ENCODE peak calls at places on chromosome 1, in six cellular contexts. One of them, this sample, is unnamed.
A peak's percentile ranks its signal among the peaks of the same experiment; 100 is the strongest.

GRCh38 chr1:193185206-193185605 is 1.2 kb downstream of the B3GALT2 start:
- DNase-seq in AG04450: no peak
- DNase-seq in heart left ventricle: no peak
- DNase-seq in GM12878: no peak
- DNase-seq in foreskin fibroblast: no peak
- DNase-seq in HL-60: no peak
- DNase-seq in this sample: no peak

GRCh38 chr1:156773607-156774006 is 6.3 kb downstream of the PRCC start:
- DNase-seq in HL-60: no peak
- DNase-seq in GM12878: no peak
- DNase-seq in AG04450: no peak
- DNase-seq in foreskin fibroblast: no peak
- DNase-seq in heart left ventricle: no peak
- DNase-seq in this sample: no peak

GRCh38 chr1:111769517-111770146 is 13.9 kb downstream of the DDX20 start:
- DNase-seq in AG04450: peak; percentile 41
- DNase-seq in HL-60: peak; percentile 70
- DNase-seq in heart left ventricle: no peak
- DNase-seq in foreskin fibroblast: peak; percentile 58
- DNase-seq in GM12878: peak; percentile 44
- DNase-seq in this sample: no peak

GRCh38 chr1:147577033-147577773 is 35.9 kb downstream of the BCL9 start:
- DNase-seq in GM12878: no peak
- DNase-seq in heart left ventricle: no peak
- DNase-seq in HL-60: no peak
- DNase-seq in AG04450: no peak
- DNase-seq in foreskin fibroblast: no peak
- DNase-seq in this sample: no peak

GRCh38 chr1:72202761-72203160 is 79.6 kb downstream of the NEGR1 start:
- DNase-seq in HL-60: no peak
- DNase-seq in GM12878: no peak
- DNase-seq in foreskin fibroblast: peak; percentile 37
- DNase-seq in heart left ventricle: no peak
- DNase-seq in AG04450: no peak
- DNase-seq in this sample: no peak

GRCh38 chr1:52707927-52708655 is 9.9 kb upstream of the COA7 start:
- DNase-seq in HL-60: no peak
- DNase-seq in foreskin fibroblast: no peak
- DNase-seq in AG04450: no peak
- DNase-seq in heart left ventricle: no peak
- DNase-seq in GM12878: no peak
- DNase-seq in this sample: no peak

GRCh38 chr1:242610209-242610608 is 85.7 kb upstream of the PLD5 start:
- DNase-seq in GM12878: no peak
- DNase-seq in heart left ventricle: no peak
- DNase-seq in foreskin fibroblast: no peak
- DNase-seq in HL-60: no peak
- DNase-seq in AG04450: no peak
- DNase-seq in this sample: no peak

GRCh38 chr1:2532485-2533160 is 2.6 kb upstream of the HES5 start:
- DNase-seq in AG04450: no peak
- DNase-seq in foreskin fibroblast: no peak
- DNase-seq in GM12878: no peak
- DNase-seq in heart left ventricle: no peak
- DNase-seq in HL-60: no peak
- DNase-seq in this sample: no peak

DNA sequence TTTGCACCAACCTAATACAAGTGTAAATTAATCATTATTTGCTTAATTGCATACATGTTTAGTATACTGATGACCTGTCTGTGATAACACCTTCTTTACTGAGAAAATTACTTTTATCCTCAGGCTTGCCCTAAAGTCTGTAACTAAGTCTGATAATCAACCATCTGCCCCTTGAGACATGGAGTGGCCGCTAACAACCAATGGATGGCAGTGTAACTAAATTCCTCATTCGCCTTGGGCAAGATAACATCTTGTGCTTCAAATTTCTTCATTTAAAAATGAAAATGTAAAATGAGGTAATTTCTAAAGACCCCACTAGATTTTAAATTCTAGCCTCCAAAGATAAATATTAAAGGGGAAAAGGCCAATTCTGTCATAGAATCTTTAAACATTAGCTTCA is 85.1 kb downstream of the ENAH start:
- DNase-seq in AG04450: no peak
- DNase-seq in heart left ventricle: no peak
- DNase-seq in GM12878: no peak
- DNase-seq in foreskin fibroblast: no peak
- DNase-seq in HL-60: no peak
- DNase-seq in this sample: no peak
- TF ChIP-seq CTCF in AG04450: peak; percentile 7
- TF ChIP-seq CTCF in heart left ventricle: no peak
- TF ChIP-seq CTCF in GM12878: no peak
- TF ChIP-seq CTCF in foreskin fibroblast: no peak
- TF ChIP-seq CTCF in HL-60: no peak
- TF ChIP-seq CTCF in this sample: peak; percentile 24

GRCh38 chr1:38392866-38393265 is 346.3 kb upstream of the POU3F1 start:
- DNase-seq in heart left ventricle: no peak
- DNase-seq in foreskin fibroblast: no peak
- DNase-seq in GM12878: no peak
- DNase-seq in AG04450: no peak
- DNase-seq in HL-60: no peak
- DNase-seq in this sample: no peak

GRCh38 chr1:38396606-38397005 is 350.0 kb upstream of the POU3F1 start:
- DNase-seq in heart left ventricle: no peak
- DNase-seq in GM12878: no peak
- DNase-seq in AG04450: no peak
- DNase-seq in HL-60: no peak
- DNase-seq in foreskin fibroblast: no peak
- DNase-seq in this sample: no peak

DNA sequence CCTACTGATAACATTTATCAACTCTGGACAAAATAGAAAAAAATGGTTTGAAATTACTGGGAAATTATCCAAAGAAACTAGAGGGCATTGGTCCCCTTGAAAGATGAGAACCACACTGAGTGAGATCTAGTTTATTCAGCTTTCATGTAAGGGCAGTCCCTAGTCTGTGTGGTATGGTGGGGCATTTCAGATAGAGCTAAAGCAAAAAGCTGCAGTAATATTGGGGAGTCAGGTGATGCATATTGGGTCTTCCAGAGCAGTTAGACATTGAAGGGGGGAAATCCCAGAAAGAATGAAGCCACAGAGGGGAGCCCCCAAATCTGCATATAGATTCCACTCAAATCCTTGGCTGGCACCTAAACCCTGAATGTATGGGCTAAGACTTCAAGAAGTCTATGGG is 347.7 kb upstream of the POU3F1 start:
- DNase-seq in GM12878: no peak
- DNase-seq in foreskin fibroblast: no peak
- DNase-seq in AG04450: no peak
- DNase-seq in HL-60: no peak
- DNase-seq in heart left ventricle: no peak
- DNase-seq in this sample: no peak
- H3K4me3 ChIP-seq in GM12878: no peak overlapping the region
- H3K4me3 ChIP-seq in foreskin fibroblast: no peak overlapping the region
- H3K4me3 ChIP-seq in AG04450: no peak overlapping the region
- H3K4me3 ChIP-seq in HL-60: no peak overlapping the region
- H3K4me3 ChIP-seq in heart left ventricle: no peak overlapping the region
- H3K4me3 ChIP-seq in this sample: no peak overlapping the region

GRCh38 chr1:18556364-18556763 is 74.3 kb upstream of the PAX7 start:
- DNase-seq in foreskin fibroblast: no peak
- DNase-seq in HL-60: no peak
- DNase-seq in heart left ventricle: no peak
- DNase-seq in GM12878: no peak
- DNase-seq in AG04450: no peak
- DNase-seq in this sample: no peak
- TF ChIP-seq CTCF in foreskin fibroblast: peak; percentile 35
- TF ChIP-seq CTCF in HL-60: no peak
- TF ChIP-seq CTCF in heart left ventricle: no peak
- TF ChIP-seq CTCF in GM12878: peak; percentile 26
- TF ChIP-seq CTCF in AG04450: peak; percentile 49
- TF ChIP-seq CTCF in this sample: peak; percentile 64

GRCh38 chr1:206921772-206922265 is at the start of gene FCMR:
- DNase-seq in heart left ventricle: peak; percentile 26
- DNase-seq in HL-60: no peak
- DNase-seq in AG04450: no peak
- DNase-seq in GM12878: peak; percentile 86
- DNase-seq in foreskin fibroblast: no peak
- DNase-seq in this sample: no peak

GRCh38 chr1:206916000-206916709 is 5.6 kb downstream of the FCMR start:
- DNase-seq in foreskin fibroblast: no peak
- DNase-seq in AG04450: no peak
- DNase-seq in heart left ventricle: no peak
- DNase-seq in HL-60: no peak
- DNase-seq in GM12878: no peak
- DNase-seq in this sample: no peak

GRCh38 chr1:206915085-206915735 is 6.5 kb downstream of the FCMR start:
- DNase-seq in foreskin fibroblast: no peak
- DNase-seq in AG04450: no peak
- DNase-seq in GM12878: no peak
- DNase-seq in HL-60: no peak
- DNase-seq in heart left ventricle: no peak
- DNase-seq in this sample: no peak

GRCh38 chr1:206914138-206914537 is 7.6 kb downstream of the FCMR start:
- DNase-seq in AG04450: no peak
- DNase-seq in heart left ventricle: no peak
- DNase-seq in foreskin fibroblast: no peak
- DNase-seq in GM12878: no peak
- DNase-seq in HL-60: no peak
- DNase-seq in this sample: no peak

GRCh38 chr1:206918076-206918475 is 3.7 kb downstream of the FCMR start:
- DNase-seq in AG04450: no peak
- DNase-seq in HL-60: no peak
- DNase-seq in GM12878: no peak
- DNase-seq in foreskin fibroblast: no peak
- DNase-seq in heart left ventricle: no peak
- DNase-seq in this sample: no peak
- H3K4me3 ChIP-seq in AG04450: no peak overlapping the region
- H3K4me3 ChIP-seq in HL-60: no peak overlapping the region
- H3K4me3 ChIP-seq in GM12878: peak overlapping the region; percentile 86
- H3K4me3 ChIP-seq in foreskin fibroblast: no peak overlapping the region
- H3K4me3 ChIP-seq in heart left ventricle: no peak overlapping the region
- H3K4me3 ChIP-seq in this sample: no peak overlapping the region

GRCh38 chr1:159473335-159473734 is 33.8 kb downstream of the OR10J1 start:
- DNase-seq in GM12878: no peak
- DNase-seq in foreskin fibroblast: no peak
- DNase-seq in heart left ventricle: no peak
- DNase-seq in HL-60: no peak
- DNase-seq in AG04450: no peak
- DNase-seq in this sample: peak; percentile 17

GRCh38 chr1:159469921-159470595 is 30.5 kb downstream of the OR10J1 start:
- DNase-seq in heart left ventricle: no peak
- DNase-seq in HL-60: no peak
- DNase-seq in AG04450: no peak
- DNase-seq in GM12878: no peak
- DNase-seq in foreskin fibroblast: no peak
- DNase-seq in this sample: no peak

DNA sequence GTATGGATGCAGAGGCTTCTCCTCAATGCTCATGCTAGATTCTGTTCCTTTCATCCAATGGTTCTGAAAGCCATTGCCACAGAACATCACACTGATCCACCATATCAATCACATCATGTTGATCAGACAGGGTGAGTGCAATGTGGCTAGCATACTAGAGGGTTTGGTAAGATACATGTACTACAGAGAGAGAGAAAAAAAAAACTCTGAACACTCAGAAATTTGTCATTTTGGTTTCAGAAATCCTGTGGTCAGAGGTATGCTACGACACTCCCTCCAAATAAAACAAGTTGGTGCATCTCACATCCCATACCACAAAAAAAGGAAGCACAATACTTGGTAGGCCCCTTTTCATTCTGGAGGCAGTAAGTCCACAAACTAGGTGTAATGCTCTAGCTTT is 35.4 kb downstream of the OR10J1 start:
- DNase-seq in GM12878: no peak
- DNase-seq in HL-60: no peak
- DNase-seq in foreskin fibroblast: no peak
- DNase-seq in heart left ventricle: no peak
- DNase-seq in AG04450: no peak
- DNase-seq in this sample: no peak
- TF ChIP-seq CTCF in GM12878: no peak
- TF ChIP-seq CTCF in HL-60: no peak
- TF ChIP-seq CTCF in foreskin fibroblast: no peak
- TF ChIP-seq CTCF in heart left ventricle: no peak
- TF ChIP-seq CTCF in AG04450: no peak
- TF ChIP-seq CTCF in this sample: no peak

DNA sequence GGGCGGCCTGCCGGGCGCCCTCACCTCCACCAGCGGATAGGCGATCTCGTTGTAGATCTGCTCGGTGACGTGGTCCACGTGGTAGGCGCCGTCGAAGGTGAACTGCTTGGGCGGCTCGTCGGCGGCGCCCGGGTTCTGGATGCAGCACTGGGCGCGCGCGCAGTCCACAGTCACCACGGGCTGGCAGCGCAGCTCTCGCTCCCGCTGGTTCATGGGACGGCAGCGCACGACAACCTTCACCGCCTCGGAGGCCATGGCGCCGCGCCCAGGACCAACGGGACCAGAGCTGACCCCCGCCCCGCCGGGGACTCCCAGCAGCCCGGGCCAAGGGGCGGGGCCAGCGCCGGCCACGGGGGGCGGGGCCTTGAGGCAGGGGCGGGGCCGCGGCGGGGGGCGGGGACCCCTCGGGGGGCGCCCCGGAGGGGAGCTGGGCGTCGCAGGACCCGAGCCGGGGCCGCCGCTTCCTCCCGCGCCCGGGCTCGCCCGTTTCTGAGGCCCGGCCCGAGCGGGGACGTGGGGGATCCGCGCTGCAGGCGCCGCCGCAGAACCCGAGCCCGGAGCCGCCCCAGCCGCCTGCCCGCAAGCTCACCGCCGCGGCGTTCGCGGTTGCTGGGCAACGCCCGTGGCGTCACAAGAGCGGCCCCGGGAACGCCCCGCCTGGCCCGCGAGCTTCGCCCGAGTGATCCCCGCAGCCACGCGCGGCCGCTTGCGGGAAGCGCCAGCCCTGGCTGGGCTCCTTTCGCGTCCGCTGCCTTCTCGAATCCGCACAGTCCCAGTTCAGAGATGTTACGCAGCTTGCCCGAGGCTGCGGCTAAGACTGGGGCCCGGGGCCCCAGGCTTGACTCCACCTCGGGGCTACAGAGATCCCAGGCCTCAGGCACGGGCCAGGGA is at the start of gene KIF17:
- DNase-seq in HL-60: peak; percentile 77
- DNase-seq in AG04450: peak; percentile 39
- DNase-seq in heart left ventricle: peak; percentile 75
- DNase-seq in GM12878: no peak
- DNase-seq in foreskin fibroblast: peak; percentile 81
- DNase-seq in this sample: no peak
- H3K4me3 ChIP-seq in HL-60: peak within 1 kb of the TSS; percentile 35
- H3K4me3 ChIP-seq in AG04450: peak within 1 kb of the TSS; percentile 58
- H3K4me3 ChIP-seq in heart left ventricle: peak within 1 kb of the TSS; percentile 36
- H3K4me3 ChIP-seq in GM12878: no peak within 1 kb of the TSS
- H3K4me3 ChIP-seq in foreskin fibroblast: peak within 1 kb of the TSS; percentile 48
- H3K4me3 ChIP-seq in this sample: peak within 1 kb of the TSS; percentile 37

DNA sequence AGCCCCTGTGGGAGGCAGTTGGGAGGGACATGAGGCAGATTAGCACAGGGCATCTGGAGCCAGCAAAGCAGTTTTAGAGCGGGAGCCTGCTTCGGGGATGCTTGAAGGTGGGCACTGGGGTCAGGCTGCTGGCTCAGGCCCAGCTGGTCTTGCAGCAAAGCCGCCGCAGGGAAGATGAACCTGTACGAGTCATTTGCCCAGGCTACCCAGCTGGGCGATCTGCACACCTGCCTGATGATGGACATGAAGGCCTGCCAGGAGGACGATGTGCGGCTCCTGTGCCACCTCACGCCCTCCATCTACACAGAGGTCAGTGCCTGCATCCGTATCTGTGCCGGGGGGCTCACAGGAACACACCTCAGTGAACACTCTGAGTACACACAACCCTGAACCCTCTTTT is 7.7 kb upstream of the SLC27A3 start:
- DNase-seq in AG04450: no peak
- DNase-seq in GM12878: no peak
- DNase-seq in HL-60: no peak
- DNase-seq in foreskin fibroblast: no peak
- DNase-seq in heart left ventricle: no peak
- DNase-seq in this sample: no peak
- TF ChIP-seq CTCF in AG04450: no peak
- TF ChIP-seq CTCF in GM12878: no peak
- TF ChIP-seq CTCF in HL-60: no peak
- TF ChIP-seq CTCF in foreskin fibroblast: no peak
- TF ChIP-seq CTCF in heart left ventricle: no peak
- TF ChIP-seq CTCF in this sample: no peak

This sample was measured in retinal pigment epithelial cell.